ENCODE peak calls at places on chromosomes 4 and X, in four cellular contexts. R is choroid plexus epithelial cell, D is neural crest cell, Y is HFF-Myc. E is an unnamed sample.

GRCh38 chr4:120874792-120875774 is 47.4 kb downstream of the PRDM5 start:
- DNase-seq in R (no peak), D (no peak), Y (no peak), E (no peak)

GRCh38 chr4:25575581-25575980 is 80.1 kb upstream of the SLC34A2 start:
- DNase-seq in R (no peak), D (no peak), Y (no peak), E (no peak)

GRCh38 chr4:48162162-48162561 is 28.1 kb upstream of the TXK start:
- DNase-seq in R (peak; percentile 51), D (no peak), Y (no peak), E (no peak)

GRCh38 chrX:1034717-1035116 is 177.7 kb downstream of the CRLF2 start:
- DNase-seq in R (no peak), D (no peak), Y (no peak), E (no peak)

GRCh38 chr4:1487761-1488160 is 81.5 kb upstream of the NKX1-1 start:
- DNase-seq in R (no peak), D (no peak), Y (no peak), E (no peak)

GRCh38 chrX:45344597-45344996 is 143.9 kb upstream of the DIPK2B start:
- DNase-seq in R (peak; percentile 18), D (no peak), Y (peak; percentile 33), E (no peak)

GRCh38 chr4:113212613-113213012 is 163.2 kb downstream of the ANK2 start:
- DNase-seq in R (no peak), D (no peak), Y (no peak), E (no peak)

GRCh38 chrX:111492085-111492484 is 19.4 kb upstream of the SERTM2 start:
- DNase-seq in R (no peak), D (no peak), Y (no peak), E (no peak)

GRCh38 chrX:40143001-40143400 is 45.2 kb upstream of the BCOR start:
- DNase-seq in R (no peak), D (no peak), Y (no peak), E (no peak)

GRCh38 chr4:4507923-4508322 is 33.9 kb downstream of the STX18 start:
- DNase-seq in R (peak; percentile 61), D (no peak), Y (no peak), E (peak; percentile 24)

GRCh38 chr4:187184513-187184912 is 460.9 kb upstream of the FAT1 start:
- DNase-seq in R (no peak), D (no peak), Y (no peak), E (peak; percentile 32)

GRCh38 chr4:8245879-8246833 is 23.4 kb upstream of the HTRA3 start:
- DNase-seq in R (no peak), D (no peak), Y (no peak), E (no peak)

GRCh38 chr4:8239661-8240060 is 29.9 kb upstream of the HTRA3 start:
- DNase-seq in R (no peak), D (no peak), Y (no peak), E (no peak)

GRCh38 chr4:89737888-89738287 is 99.1 kb downstream of the SNCA start:
- DNase-seq in R (no peak), D (no peak), Y (no peak), E (peak; percentile 63)

GRCh38 chr4:52051213-52051614 is at the start of gene SPATA18:
- DNase-seq in R (peak; percentile 12), D (peak; percentile 1), Y (no peak), E (peak; percentile 39)

GRCh38 chr4:38782452-38783108 is at the start of gene TLR10:
- DNase-seq in R (peak; percentile 73), D (peak; percentile 36), Y (peak; percentile 15), E (peak; percentile 67)

GRCh38 chr4:158769175-158769831 is 477 bp downstream of the FNIP2 start:
- DNase-seq in R (peak; percentile 34), D (peak; percentile 47), Y (no peak), E (peak; percentile 43)

GRCh38 chr4:36399762-36400353 is 118.4 kb downstream of the DTHD1 start:
- DNase-seq in R (peak; percentile 27), D (peak; percentile 26), Y (no peak), E (peak; percentile 53)

DNA sequence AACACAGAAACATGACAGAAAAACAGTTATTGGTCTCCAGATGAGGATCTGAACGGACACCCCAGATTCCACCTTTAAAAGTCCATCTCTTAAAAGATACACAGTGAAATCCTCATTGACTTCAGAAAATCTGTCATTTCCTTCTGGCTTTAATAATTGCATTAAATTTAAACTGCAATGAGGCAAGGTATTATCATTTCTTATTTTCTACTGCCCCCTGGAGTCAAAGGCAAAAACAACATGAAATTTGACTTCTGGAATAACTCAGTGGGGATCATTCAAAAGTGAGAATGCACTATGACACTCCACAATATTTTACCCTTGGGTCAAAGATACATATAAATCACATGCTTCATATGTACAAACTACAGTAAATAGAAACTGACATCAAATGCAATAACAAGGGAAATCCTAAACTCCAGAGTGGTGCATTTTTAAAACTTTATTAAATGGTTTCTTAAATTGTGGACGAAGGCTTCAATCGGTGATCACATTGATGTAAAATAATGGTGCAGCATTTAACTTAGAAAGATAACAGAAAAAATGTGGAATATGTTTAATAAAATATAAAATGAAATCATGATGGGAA is 56.4 kb upstream of the SPANXN1 start:
- DNase-seq in R (peak; percentile 4), D (no peak), Y (no peak), E (peak; percentile 8)
- TF ChIP-seq CTCF in R (no peak), D (peak; percentile 65), Y (no peak), E (peak; percentile 33)

DNA sequence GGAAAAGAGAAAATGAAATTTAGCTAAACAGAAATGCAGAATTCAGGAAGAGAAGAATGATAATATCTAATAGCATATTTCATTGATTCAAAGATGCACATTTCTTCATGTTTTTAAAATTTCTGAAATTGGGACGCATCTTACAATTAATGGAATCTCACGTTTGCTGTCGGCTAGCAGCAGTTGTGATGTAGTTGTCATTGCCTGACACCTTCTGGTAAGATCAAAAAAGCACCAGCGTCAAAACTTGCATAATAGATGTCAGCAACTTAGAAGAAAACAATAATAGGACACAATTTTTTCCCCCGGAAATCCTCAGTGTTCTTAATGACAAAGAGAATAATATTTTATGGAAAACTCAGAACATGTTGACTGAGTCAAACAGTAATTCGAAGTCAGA is 29.8 kb upstream of the SLC7A3 start:
- DNase-seq in R (peak; percentile 18), D (no peak), Y (no peak), E (peak; percentile 32)
- TF ChIP-seq CTCF in R (peak; percentile 8), D (peak; percentile 50), Y (no peak), E (peak; percentile 47)

GRCh38 chr4:126583509-126583908 is 1049.2 kb upstream of the INTU start:
- DNase-seq in R (peak; percentile 41), D (no peak), Y (no peak), E (peak; percentile 65)

DNA sequence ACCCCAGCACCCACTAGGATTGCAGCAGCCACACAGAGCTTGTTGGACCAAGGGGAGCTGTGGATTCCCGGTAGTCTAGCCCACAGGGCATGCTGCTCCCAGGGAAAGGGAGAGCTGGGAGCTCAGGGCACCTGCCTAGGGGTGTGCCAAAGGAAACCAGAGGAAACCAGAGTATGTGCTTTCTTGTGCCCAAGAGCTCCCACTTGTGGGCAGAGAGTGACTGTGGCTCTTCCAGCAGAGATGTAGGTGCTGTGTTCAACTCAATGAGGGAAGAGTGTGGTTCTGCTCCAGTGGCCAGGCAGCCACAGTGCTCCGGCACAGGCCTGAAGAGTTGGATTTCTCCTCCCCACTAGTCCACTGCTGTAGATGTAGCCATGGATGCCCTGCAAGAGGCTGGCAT is 1050.0 kb upstream of the INTU start:
- DNase-seq in R (peak; percentile 23), D (no peak), Y (no peak), E (peak; percentile 59)
- TF ChIP-seq CTCF in R (peak; percentile 52), D (no peak), Y (peak; percentile 45), E (peak; percentile 67)

DNA sequence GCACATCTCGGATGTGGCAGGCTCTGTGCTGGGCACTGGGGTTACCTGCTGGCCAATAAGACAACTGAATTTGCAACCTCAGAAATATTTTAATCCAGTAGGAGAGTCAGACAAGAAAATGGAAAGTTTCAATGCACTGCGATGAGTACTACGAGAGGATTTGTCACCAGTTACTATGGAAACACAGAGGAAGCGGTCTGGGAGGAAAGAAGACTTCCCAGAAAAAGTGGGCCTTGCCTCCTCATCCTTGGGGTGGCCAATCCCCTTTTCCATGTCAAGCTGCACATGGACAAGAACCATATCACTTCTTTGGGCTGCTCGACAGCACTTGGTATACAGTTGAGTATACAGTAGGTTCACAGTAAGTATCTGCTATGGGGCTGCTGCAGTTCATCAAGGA is 67.6 kb downstream of the FAM184B start:
- DNase-seq in R (no peak), D (no peak), Y (no peak), E (no peak)
- TF ChIP-seq CTCF in R (no peak), D (no peak), Y (no peak), E (no peak)

DNA sequence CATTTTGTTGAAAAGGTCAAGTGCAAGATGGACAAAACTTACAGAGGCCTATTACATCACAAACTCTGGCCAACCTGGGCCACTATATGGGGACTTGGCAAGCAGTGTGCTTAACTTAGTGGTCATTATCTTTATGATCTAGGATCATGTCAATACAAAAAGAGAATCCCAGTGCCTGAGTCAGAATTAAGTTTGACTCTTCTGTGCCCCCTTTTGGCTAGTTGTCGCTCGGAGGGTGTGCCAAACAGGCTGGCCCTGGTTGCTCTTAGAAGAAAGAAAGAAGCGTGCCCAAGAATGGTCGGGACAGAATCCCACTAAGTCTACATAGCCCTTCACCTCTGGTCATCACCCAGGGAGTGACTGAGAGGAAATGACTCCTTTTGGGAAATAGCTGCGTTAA is 100.1 kb downstream of the EIF4E start:
- DNase-seq in R (peak; percentile 23), D (no peak), Y (no peak), E (peak; percentile 37)
- TF ChIP-seq CTCF in R (peak; percentile 30), D (no peak), Y (peak; percentile 29), E (peak; percentile 28)

GRCh38 chrX:149490100-149490499 is 15.0 kb downstream of the IDS start:
- DNase-seq in R (no peak), D (no peak), Y (no peak), E (peak; percentile 63)

GRCh38 chrX:149491812-149492211 is 13.3 kb downstream of the IDS start:
- DNase-seq in R (no peak), D (no peak), Y (no peak), E (no peak)

GRCh38 chrX:149487292-149487691 is 17.8 kb downstream of the IDS start:
- DNase-seq in R (no peak), D (no peak), Y (no peak), E (peak; percentile 79)
- TF ChIP-seq CTCF in R (peak; percentile 45), D (peak; percentile 32), Y (peak; percentile 23), E (peak; percentile 47)

DNA sequence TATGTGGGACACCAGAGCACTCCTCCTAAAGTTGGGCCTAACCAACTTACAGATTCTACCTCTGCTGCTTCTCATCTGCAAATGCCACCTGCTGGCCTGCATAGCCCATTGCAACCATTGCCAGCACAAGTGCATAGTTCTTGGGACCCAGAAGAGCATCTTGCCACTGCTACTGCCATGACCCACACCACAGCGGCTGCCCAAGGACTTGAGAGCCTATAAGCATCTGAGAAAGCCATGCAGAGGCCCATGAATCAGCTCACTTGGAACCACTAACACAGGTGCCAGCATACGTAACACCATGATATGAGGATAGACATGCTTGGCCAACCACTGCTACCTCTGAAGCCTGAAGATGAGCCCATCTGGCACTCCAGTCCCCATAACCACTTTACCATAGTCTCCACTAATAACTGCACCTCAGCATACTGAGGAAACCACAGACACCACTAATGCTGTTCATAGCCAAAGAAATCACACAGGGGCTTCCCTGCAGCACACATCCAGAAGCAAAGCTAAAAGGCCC is 258.1 kb upstream of the AGTR2 start:
- DNase-seq in R (peak; percentile 2), D (no peak), Y (no peak), E (no peak)
- TF ChIP-seq CTCF in R (peak; percentile 30), D (peak; percentile 21), Y (peak; percentile 3), E (no peak)